ENCODE peak calls at places on chromosomes 13 and 19, in seven cellular contexts. Q, M, G, B, D, S and P are unnamed samples.
A peak's percentile ranks its signal among the peaks of the same experiment; 100 is the strongest.

GRCh38 chr13:112194579-112194978 is 127.6 kb downstream of the SOX1 start:
- DNase-seq in S (no peak), M (no peak), B (no peak), D (no peak), Q (no peak), G (no peak), P (no peak)

GRCh38 chr19:58555920-58556632 is 1.2 kb upstream of the CHMP2A start:
- DNase-seq in Q (no peak), S (no peak), M (no peak), G (no peak), B (no peak), D (no peak), P (no peak)

GRCh38 chr13:37226966-37227365 is 121.5 kb upstream of the CSNK1A1L start:
- DNase-seq in Q (peak; percentile 84), S (no peak), M (peak; percentile 91), G (no peak), D (no peak), B (peak; percentile 11), P (no peak)

GRCh38 chr13:37918116-37919100 is 48.8 kb upstream of the TRPC4 start:
- DNase-seq in G (no peak), S (no peak), M (peak; percentile 13), Q (no peak), B (no peak), D (no peak), P (no peak)

GRCh38 chr19:34120846-34121639 is 51.3 kb upstream of the LSM14A start:
- DNase-seq in G (peak; percentile 63), Q (peak; percentile 60), M (peak; percentile 31), S (peak; percentile 18), B (peak; percentile 35), D (no peak), P (peak; percentile 74)

GRCh38 chr19:42246143-42246868 is 3.9 kb upstream of the GSK3A start:
- DNase-seq in Q (peak; percentile 85), G (peak; percentile 64), D (no peak), S (peak; percentile 69), B (peak; percentile 74), M (peak; percentile 64), P (peak; percentile 74)

GRCh38 chr13:20891034-20891433 is 11.5 kb downstream of the XPO4 start:
- DNase-seq in D (no peak), Q (no peak), S (no peak), B (no peak), G (no peak), M (no peak), P (no peak)

GRCh38 chr19:5155586-5156210 is 184.9 kb downstream of the PTPRS start:
- DNase-seq in D (no peak), B (no peak), S (no peak), Q (no peak), G (no peak), M (no peak), P (peak; percentile 50)

GRCh38 chr19:50817941-50818858 is 5.4 kb downstream of the KLK1 start:
- DNase-seq in M (no peak), Q (no peak), D (peak; percentile 76), S (no peak), B (no peak), G (peak; percentile 68), P (peak; percentile 62)

GRCh38 chr19:45200614-45201013 is 22.0 kb downstream of the BLOC1S3 start:
- DNase-seq in B (peak; percentile 47), Q (peak; percentile 48), D (no peak), G (no peak), S (peak; percentile 80), M (peak; percentile 38), P (no peak)

GRCh38 chr19:23957660-23958281 is 43.1 kb downstream of the ZNF726 start:
- DNase-seq in D (no peak), M (peak; percentile 90), Q (peak; percentile 88), S (no peak), G (no peak), B (peak; percentile 74), P (no peak)

GRCh38 chr19:30327331-30327730 is 44.9 kb upstream of the ZNF536 start:
- DNase-seq in M (no peak), D (no peak), S (no peak), B (no peak), G (no peak), Q (no peak), P (no peak)

GRCh38 chr19:47421844-47422395 is 2.6 kb upstream of the MEIS3 start:
- DNase-seq in Q (peak; percentile 33), M (no peak), S (peak; percentile 80), B (no peak), G (no peak), D (no peak), P (no peak)